ENCODE peak calls at places on chromosomes 12 and 14, in five cellular contexts. K is PC-3, O is MM.1S, M is OCI-LY7, T is HCT116. D is an unnamed sample.
A peak's percentile ranks its signal among the peaks of the same experiment; 100 is the strongest.

GRCh38 chr12:50062733-50063452 is 5.5 kb downstream of the ASIC1 start:
- DNase-seq in K (no peak), O (no peak), M (no peak), T (no peak), D (no peak)

GRCh38 chr12:74449872-74450271 is 87.8 kb upstream of the ATXN7L3B start:
- DNase-seq in K (peak; percentile 60), O (no peak), M (no peak), T (peak; percentile 21), D (no peak)

GRCh38 chr12:29990971-29991370 is 207.2 kb upstream of the TMTC1 start:
- DNase-seq in K (no peak), O (no peak), M (no peak), T (no peak), D (peak; percentile 5)

GRCh38 chr12:75364918-75365317 is 26.0 kb upstream of the GLIPR1L2 start:
- DNase-seq in K (no peak), O (no peak), M (no peak), T (no peak), D (peak; percentile 32)

GRCh38 chr12:53383258-53383657 is 3.3 kb downstream of the SP1 start:
- DNase-seq in K (peak; percentile 25), O (no peak), M (no peak), T (no peak), D (peak; percentile 38)

GRCh38 chr14:41606249-41607118 is at the start of gene LRFN5:
- DNase-seq in K (peak; percentile 12), O (peak; percentile 14), M (no peak), T (no peak), D (peak; percentile 79)

GRCh38 chr12:44668443-44668842 is 207.7 kb downstream of the NELL2 start:
- DNase-seq in K (no peak), O (no peak), M (no peak), T (no peak), D (no peak)

GRCh38 chr12:87828384-87828973 is 200.7 kb downstream of the C12orf50 start:
- DNase-seq in K (no peak), O (no peak), M (no peak), T (no peak), D (no peak)

GRCh38 chr12:93322784-93323183 is 54.9 kb upstream of the NUDT4 start:
- DNase-seq in K (peak; percentile 80), O (peak; percentile 37), M (no peak), T (no peak), D (peak; percentile 64)

GRCh38 chr14:22007278-22008097 is 333.9 kb upstream of the OR4E1 start:
- DNase-seq in K (no peak), O (no peak), M (no peak), T (no peak), D (no peak)

GRCh38 chr12:6038160-6038559 is 86.3 kb downstream of the VWF start:
- DNase-seq in K (peak; percentile 79), O (peak; percentile 85), M (peak; percentile 63), T (peak; percentile 91), D (peak; percentile 78)

GRCh38 chr12:44874981-44875416 is 1.1 kb downstream of the NELL2 start:
- DNase-seq in K (no peak), O (peak; percentile 10), M (peak; percentile 18), T (no peak), D (peak; percentile 7)

GRCh38 chr14:74286736-74287135 is 16.0 kb downstream of the ABCD4 start:
- DNase-seq in K (no peak), O (no peak), M (no peak), T (no peak), D (no peak)

GRCh38 chr14:106210650-106211049 is 684.3 kb downstream of the TMEM121 start:
- DNase-seq in K (no peak), O (no peak), M (peak; percentile 85), T (no peak), D (no peak)

GRCh38 chr14:104967414-104968152 is 10.6 kb downstream of the AHNAK2 start:
- DNase-seq in K (peak; percentile 70), O (no peak), M (no peak), T (no peak), D (peak; percentile 66)

GRCh38 chr12:49339464-49339861 is 2.5 kb upstream of the C1QL4 start:
- DNase-seq in K (no peak), O (no peak), M (no peak), T (no peak), D (no peak)

GRCh38 chr12:1847411-1847810 is 27.0 kb downstream of the LRTM2 start:
- DNase-seq in K (no peak), O (no peak), M (no peak), T (no peak), D (no peak)

GRCh38 chr12:117148642-117149041 is 41.6 kb downstream of the FBXO21 start:
- DNase-seq in K (no peak), O (no peak), M (no peak), T (no peak), D (no peak)

GRCh38 chr12:122722347-122722746 is 5.7 kb upstream of the HCAR3 start:
- DNase-seq in K (no peak), O (no peak), M (no peak), T (no peak), D (no peak)

GRCh38 chr14:77025744-77026165 is 2.8 kb downstream of the IRF2BPL start:
- DNase-seq in K (no peak), O (no peak), M (no peak), T (no peak), D (peak; percentile 61)
- H3K79me2 ChIP-seq in K (peaks cover 82% of the 10 kb centered on the region), O (peaks cover 32% of the 10 kb centered on the region), M (peaks cover 6% of the 10 kb centered on the region), T (peaks cover 40% of the 10 kb centered on the region), D (peaks cover 60% of the 10 kb centered on the region)

DNA sequence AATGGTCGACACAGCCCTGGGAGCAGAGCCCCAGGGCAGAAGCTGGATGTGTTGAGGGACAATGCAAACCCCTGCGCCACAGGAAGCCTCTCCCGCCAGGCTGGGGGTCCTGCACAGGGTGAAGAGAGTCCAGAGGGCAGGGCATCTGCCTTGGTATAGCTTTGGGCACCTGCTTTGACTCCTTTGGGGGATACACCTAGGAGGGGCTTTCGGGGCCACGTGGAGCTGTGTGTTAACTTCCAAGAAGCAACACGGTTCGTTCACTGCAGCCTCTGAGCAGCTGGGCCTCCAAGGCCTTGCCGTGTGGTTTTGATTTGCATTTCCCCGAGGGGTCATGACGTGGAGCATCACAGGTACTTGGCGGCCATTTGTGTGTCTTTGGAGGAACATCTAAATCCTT is 5.8 kb upstream of the PUS1 start:
- DNase-seq in K (no peak), O (peak; percentile 62), M (peak; percentile 78), T (no peak), D (no peak)
- H3K9me2 ChIP-seq in K (no peaks in the 10 kb centered on the region), O (no peaks in the 10 kb centered on the region), M (no peaks in the 10 kb centered on the region), T (no peaks in the 10 kb centered on the region), D (no peaks in the 10 kb centered on the region)

GRCh38 chr14:90023176-90023896 is 38.5 kb upstream of the KCNK13 start:
- DNase-seq in K (peak; percentile 73), O (no peak), M (no peak), T (no peak), D (peak; percentile 16)

GRCh38 chr14:90024910-90025309 is 36.9 kb upstream of the KCNK13 start:
- DNase-seq in K (no peak), O (no peak), M (no peak), T (no peak), D (no peak)

GRCh38 chr14:90017371-90017770 is 44.4 kb upstream of the KCNK13 start:
- DNase-seq in K (no peak), O (no peak), M (no peak), T (no peak), D (peak; percentile 5)

GRCh38 chr14:90019824-90020523 is 41.8 kb upstream of the KCNK13 start:
- DNase-seq in K (peak; percentile 10), O (no peak), M (no peak), T (no peak), D (peak; percentile 9)
- H3K4me1 ChIP-seq in K (peaks cover 21% of the 10 kb centered on the region), O (no peaks in the 10 kb centered on the region), M (no peaks in the 10 kb centered on the region), T (no peaks in the 10 kb centered on the region), D (no peaks in the 10 kb centered on the region)

GRCh38 chr12:120229071-120229582 is 28.2 kb upstream of the RPLP0 start:
- DNase-seq in K (peak; percentile 47), O (no peak), M (peak; percentile 35), T (no peak), D (no peak)
- H3K79me2 ChIP-seq in K (peaks cover 92% of the 10 kb centered on the region), O (peaks cover 5% of the 10 kb centered on the region), M (no peaks in the 10 kb centered on the region), T (peaks cover 95% of the 10 kb centered on the region), D (peaks cover 90% of the 10 kb centered on the region)

GRCh38 chr14:98462908-98463307 is 809.1 kb downstream of the BCL11B start:
- DNase-seq in K (no peak), O (no peak), M (no peak), T (no peak), D (no peak)

DNA sequence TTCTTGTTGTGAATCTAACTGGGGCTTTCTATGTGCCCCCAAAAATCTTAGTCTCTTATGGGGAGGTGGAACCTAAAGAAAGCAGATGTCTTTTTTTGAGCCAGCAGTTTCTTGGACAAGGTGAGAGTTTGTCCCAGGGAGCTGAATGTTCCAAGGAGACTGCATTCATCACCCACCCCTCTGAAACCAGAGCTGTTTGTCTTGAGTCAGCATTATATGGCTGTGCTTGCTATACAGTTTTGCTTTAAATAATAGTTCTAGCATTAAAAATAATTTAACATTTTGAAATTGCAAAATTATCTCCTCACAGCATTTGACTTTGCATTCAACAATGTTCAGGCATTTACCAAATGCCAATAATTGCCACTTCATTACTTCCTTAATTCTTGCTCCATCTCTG is 813.3 kb downstream of the BCL11B start:
- DNase-seq in K (no peak), O (no peak), M (no peak), T (no peak), D (no peak)
- H3K9me2 ChIP-seq in K (no peaks in the 10 kb centered on the region), O (no peaks in the 10 kb centered on the region), M (no peaks in the 10 kb centered on the region), T (no peaks in the 10 kb centered on the region), D (no peaks in the 10 kb centered on the region)

GRCh38 chr12:7221486-7221885 is 32.0 kb downstream of the PEX5 start:
- DNase-seq in K (peak; percentile 30), O (no peak), M (no peak), T (no peak), D (no peak)
- H3K4me1 ChIP-seq in K (no peaks in the 10 kb centered on the region), O (no peaks in the 10 kb centered on the region), M (no peaks in the 10 kb centered on the region), T (no peaks in the 10 kb centered on the region), D (no peaks in the 10 kb centered on the region)

GRCh38 chr12:62294378-62294777 is 34.2 kb downstream of the USP15 start:
- DNase-seq in K (no peak), O (no peak), M (no peak), T (no peak), D (no peak)

GRCh38 chr12:62299617-62300016 is 39.4 kb downstream of the USP15 start:
- DNase-seq in K (no peak), O (no peak), M (no peak), T (no peak), D (no peak)

GRCh38 chr12:62297321-62297720 is 37.1 kb downstream of the USP15 start:
- DNase-seq in K (no peak), O (no peak), M (no peak), T (no peak), D (no peak)

GRCh38 chr12:62292761-62293446 is 32.7 kb downstream of the USP15 start:
- DNase-seq in K (no peak), O (no peak), M (no peak), T (no peak), D (no peak)

DNA sequence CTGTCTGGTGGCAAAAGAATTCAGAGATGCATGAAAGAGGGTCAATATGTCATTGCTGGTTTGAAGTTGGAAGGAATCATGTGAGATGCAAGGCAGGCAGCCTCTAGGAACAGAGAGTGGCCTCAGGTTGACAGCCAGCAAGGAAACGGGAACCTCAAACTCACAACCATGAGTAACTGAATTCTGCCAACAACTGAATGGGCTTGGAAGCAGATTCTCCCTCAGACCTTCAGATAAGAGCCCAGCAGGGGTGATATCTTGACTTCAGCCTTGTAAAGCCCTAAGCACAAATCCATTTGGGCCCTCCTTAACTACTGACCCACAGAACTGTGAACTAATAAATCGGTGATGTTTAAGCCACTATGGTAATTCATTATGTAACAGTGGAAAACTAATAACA is 35.8 kb downstream of the USP15 start:
- DNase-seq in K (no peak), O (no peak), M (no peak), T (no peak), D (no peak)
- H3K79me2 ChIP-seq in K (peaks cover 51% of the 10 kb centered on the region), O (peaks cover 95% of the 10 kb centered on the region), M (peaks cover 28% of the 10 kb centered on the region), T (peaks cover 62% of the 10 kb centered on the region), D (peaks cover 98% of the 10 kb centered on the region)

GRCh38 chr12:11986165-11986564 is 84.6 kb upstream of the BCL2L14 start:
- DNase-seq in K (peak; percentile 59), O (no peak), M (no peak), T (no peak), D (no peak)
- H3K9me2 ChIP-seq in K (no peaks in the 10 kb centered on the region), O (no peaks in the 10 kb centered on the region), M (no peaks in the 10 kb centered on the region), T (no peaks in the 10 kb centered on the region), D (peaks cover 11% of the 10 kb centered on the region)

D was measured in GM23248.